ENCODE peak calls at places on chromosomes 4 and X, in seven cellular contexts. A is iPS DF 6.9; T is left ventricle myocardium inferior; N is aorta; C is CD8-positive, alpha-beta T cell; F is Karpas-422; R is heart left ventricle. P is an unnamed sample. For H3K4me1, the result is how much of the 10 kb centered on the place peaks cover.

GRCh38 chr4:11497212-11497806 is 68.6 kb upstream of the HS3ST1 start:
- DNase-seq in F (no peak), N (no peak), C (no peak), A (no peak), T (no peak), R (no peak), P (no peak)

GRCh38 chrX:24945009-24945408 is 70.8 kb downstream of the ARX start:
- DNase-seq in A (no peak), R (no peak), T (no peak), F (no peak), C (no peak), N (no peak), P (no peak)

GRCh38 chr4:153409412-153409811 is 56.7 kb upstream of the TMEM131L start:
- DNase-seq in N (peak), R (no peak), T (no peak), A (no peak), F (no peak), C (no peak), P (peak)

GRCh38 chrX:118348186-118348810 is 2.4 kb downstream of the WDR44 start:
- DNase-seq in N (no peak), C (no peak), F (no peak), R (no peak), T (no peak), A (no peak), P (no peak)

GRCh38 chrX:39497717-39498265 is 600.0 kb downstream of the BCOR start:
- DNase-seq in T (no peak), R (no peak), C (no peak), N (no peak), F (no peak), A (no peak), P (no peak)

GRCh38 chr4:173910911-173911310 is 372.6 kb downstream of the FBXO8 start:
- DNase-seq in N (no peak), A (no peak), F (no peak), R (no peak), C (no peak), T (no peak), P (no peak)

GRCh38 chr4:168483786-168484185 is 3.5 kb upstream of the DDX60L start:
- DNase-seq in N (no peak), A (no peak), R (no peak), F (no peak), C (no peak), T (no peak), P (no peak)

GRCh38 chrX:119828446-119828845 is 24.3 kb downstream of the UPF3B start:
- DNase-seq in N (no peak), A (no peak), C (no peak), F (no peak), R (no peak), T (no peak), P (no peak)

GRCh38 chr4:168832746-168833575 is 177.1 kb downstream of the CBR4 start:
- DNase-seq in F (no peak), A (no peak), T (peak), C (no peak), R (peak), N (peak), P (peak)

GRCh38 chr4:89161841-89162240 is 50.5 kb downstream of the TIGD2 start:
- DNase-seq in F (no peak), T (no peak), C (no peak), A (no peak), R (no peak), N (no peak), P (no peak)

GRCh38 chr4:4839471-4839810 is 20.0 kb upstream of the MSX1 start:
- DNase-seq in T (no peak), A (no peak), N (no peak), R (no peak), C (no peak), F (no peak), P (no peak)

GRCh38 chr4:85657143-85657542 is 182.2 kb downstream of the ARHGAP24 start:
- DNase-seq in N (no peak), T (no peak), C (no peak), R (no peak), F (no peak), A (no peak), P (no peak)

GRCh38 chr4:105989411-105990242 is 94.4 kb downstream of the NPNT start:
- DNase-seq in R (no peak), C (no peak), F (no peak), A (no peak), T (no peak), N (no peak), P (peak)

GRCh38 chr4:53500552-53500951 is 90.7 kb downstream of the LNX1 start:
- DNase-seq in C (no peak), R (no peak), A (no peak), T (no peak), F (no peak), N (no peak), P (no peak)

GRCh38 chr4:140721088-140721421 is 35.1 kb downstream of the TBC1D9 start:
- DNase-seq in N (no peak), F (peak), A (no peak), T (no peak), C (no peak), R (no peak), P (no peak)
- H3K4me3 ChIP-seq in N (no peak), F (peak), A (no peak), T (peak), C (no peak), R (peak), P (no peak)

GRCh38 chrX:48715066-48715465 is 18.5 kb downstream of the SUV39H1 start:
- DNase-seq in R (no peak), T (no peak), N (no peak), F (no peak), C (no peak), A (no peak), P (peak)
- H3K4me1 ChIP-seq in R (under half), T (under half), N (under half), F (under half), C (half or more), A (under half), P (under half)

DNA sequence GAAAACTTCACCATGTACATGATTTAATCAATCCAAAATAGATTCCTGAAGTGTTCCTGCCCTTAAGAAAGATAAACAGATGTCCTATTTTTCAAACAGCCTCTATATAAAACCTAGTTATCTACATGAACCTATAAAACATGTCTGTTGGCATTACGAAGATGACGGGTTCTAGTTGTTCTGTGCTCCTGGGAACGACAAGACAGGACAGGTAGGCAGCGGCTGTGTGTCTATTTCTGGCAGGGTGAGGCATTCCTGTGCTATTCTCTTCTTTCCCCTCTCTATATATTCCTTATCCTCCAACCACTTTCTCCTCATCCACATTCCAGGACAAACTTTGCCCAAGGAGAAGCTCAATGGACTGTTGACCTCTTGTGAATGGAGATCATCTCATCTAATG is 6.1 kb downstream of the FAT1 start:
- DNase-seq in A (no peak), F (no peak), R (no peak), C (no peak), T (no peak), N (no peak), P (no peak)
- H3K27ac ChIP-seq in A (no peak), F (no peak), R (no peak), C (no peak), T (peak), N (no peak), P (no peak)

DNA sequence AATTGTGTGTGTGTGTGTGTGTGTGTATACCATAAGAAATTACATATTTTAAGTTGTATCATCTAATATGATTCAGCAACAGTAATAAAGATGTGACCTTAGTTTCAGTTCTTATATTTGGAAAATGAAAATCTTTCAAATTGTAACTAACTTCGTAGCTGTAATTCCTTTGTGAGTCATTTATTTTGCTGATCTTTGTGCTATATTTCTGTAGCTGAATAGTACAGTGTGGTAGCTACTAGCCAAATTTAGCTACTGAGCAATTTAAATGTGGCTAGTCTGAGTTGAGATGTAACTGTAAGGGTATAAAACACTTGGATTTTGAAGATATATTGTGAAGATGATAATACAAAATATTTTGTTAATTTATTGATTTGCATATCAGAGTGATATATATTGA is 116.4 kb downstream of the RAP1GDS1 start:
- DNase-seq in C (no peak), F (peak), R (no peak), T (no peak), A (no peak), N (no peak), P (no peak)
- H3K4me3 ChIP-seq in C (no peak), F (peak), R (no peak), T (no peak), A (no peak), N (no peak), P (no peak)

GRCh38 chrX:129726307-129727111 is 12.3 kb upstream of the XPNPEP2 start:
- DNase-seq in A (peak), F (peak), R (peak), C (no peak), N (peak), T (peak), P (peak)
- H3K4me1 ChIP-seq in A (under half), F (under half), R (under half), C (under half), N (under half), T (under half), P (under half)

GRCh38 chr4:26407466-26407865 is 82.8 kb downstream of the CCKAR start:
- DNase-seq in C (no peak), T (no peak), A (no peak), N (no peak), R (no peak), F (no peak), P (no peak)
- H3K27ac ChIP-seq in C (no peak), T (no peak), A (no peak), N (no peak), R (no peak), F (no peak), P (no peak)

DNA sequence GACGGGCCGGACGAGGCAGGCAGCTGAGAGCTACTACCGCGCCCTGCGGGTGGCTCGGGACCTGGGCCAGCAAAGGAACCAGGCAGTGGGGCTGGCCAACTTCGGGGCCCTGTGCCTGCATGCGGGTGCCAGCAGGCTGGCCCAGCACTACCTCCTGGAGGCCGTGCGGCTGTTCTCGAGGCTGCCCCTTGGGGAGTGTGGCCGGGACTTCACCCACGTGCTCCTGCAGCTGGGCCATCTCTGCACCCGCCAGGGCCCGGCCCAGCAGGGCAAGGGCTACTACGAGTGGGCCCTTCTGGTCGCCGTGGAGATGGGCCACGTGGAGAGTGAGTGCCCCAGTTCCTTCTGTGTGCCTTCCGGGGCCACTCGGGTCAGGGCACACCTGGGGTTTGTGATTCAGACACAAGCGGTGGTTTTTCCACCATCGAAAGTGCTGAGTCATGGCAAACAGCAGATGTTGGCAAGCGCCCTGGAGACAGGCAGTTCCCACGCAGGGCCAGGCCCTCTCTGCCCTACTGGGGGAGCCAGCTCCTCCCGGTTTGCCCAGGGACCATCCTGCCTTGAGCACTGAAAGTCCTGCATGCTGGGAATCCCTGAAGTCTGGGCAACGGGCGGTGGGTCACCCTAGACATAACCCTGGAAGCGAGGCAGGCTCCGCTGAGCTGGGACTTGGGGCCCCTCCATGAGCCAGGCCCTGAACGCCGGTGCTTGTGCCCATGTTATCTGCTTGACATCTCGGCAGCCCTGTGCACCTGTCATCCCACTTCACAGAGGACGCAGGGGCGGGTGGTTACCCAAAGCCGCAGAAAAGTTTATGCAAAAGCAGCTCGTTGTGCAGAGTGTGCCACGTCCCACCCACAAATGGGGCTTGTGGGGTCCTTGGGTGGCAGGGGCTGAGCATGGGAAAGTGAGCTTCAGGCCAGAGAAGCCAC is 29.5 kb downstream of the SH3TC1 start:
- DNase-seq in A (no peak), C (peak), F (no peak), T (peak), R (peak), N (peak), P (peak)
- H3K4me3 ChIP-seq in A (no peak), C (peak), F (no peak), T (no peak), R (no peak), N (no peak), P (no peak)

GRCh38 chr4:24010994-24011393 is 121.1 kb upstream of the PPARGC1A start:
- DNase-seq in N (no peak), A (no peak), C (no peak), R (no peak), F (no peak), T (no peak), P (no peak)

GRCh38 chr4:24003926-24004325 is 114.1 kb upstream of the PPARGC1A start:
- DNase-seq in A (no peak), F (no peak), N (no peak), R (no peak), T (no peak), C (no peak), P (no peak)

GRCh38 chr4:24010573-24010972 is 120.7 kb upstream of the PPARGC1A start:
- DNase-seq in T (no peak), C (no peak), N (no peak), A (no peak), F (no peak), R (no peak), P (no peak)

GRCh38 chr4:24006269-24006668 is 116.4 kb upstream of the PPARGC1A start:
- DNase-seq in A (no peak), F (no peak), N (no peak), T (no peak), C (no peak), R (no peak), P (no peak)

DNA sequence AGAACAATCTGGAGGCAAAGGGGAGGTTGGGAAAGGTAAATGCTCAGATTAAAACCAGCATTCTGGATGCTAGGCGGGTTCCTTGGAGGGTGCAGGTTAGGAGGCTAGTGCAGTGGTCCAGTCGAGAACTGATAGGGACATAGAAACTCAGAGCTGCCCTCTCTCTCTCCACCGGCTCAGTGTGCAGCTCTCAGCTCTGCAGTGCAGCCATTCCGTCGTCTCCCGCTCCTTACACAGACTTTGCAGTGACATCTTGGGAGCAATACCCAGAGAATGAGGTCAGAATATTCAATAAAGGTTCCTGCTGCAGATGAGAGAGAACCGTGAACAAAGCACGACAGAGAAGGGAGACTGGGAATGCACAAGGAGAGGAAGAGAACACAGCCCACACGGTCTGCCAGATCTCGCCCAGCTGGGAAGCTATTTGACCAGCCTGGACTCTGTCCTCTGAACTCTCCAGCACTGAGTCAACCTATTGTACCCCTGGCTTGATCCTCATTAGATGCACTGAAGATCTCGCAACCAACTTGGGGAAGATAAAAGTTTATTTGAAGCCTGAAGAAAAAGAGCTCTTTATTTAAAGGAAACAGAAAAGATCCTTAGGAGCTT is 118.0 kb upstream of the PPARGC1A start:
- DNase-seq in F (no peak), R (no peak), T (no peak), C (no peak), N (no peak), A (no peak), P (no peak)
- H3K4me1 ChIP-seq in F (under half), R (under half), T (under half), C (under half), N (under half), A (under half), P (under half)

P was measured in SJCRH30.